ENCODE peak calls at places on chromosomes 13 and 19, in eight cellular contexts. One of them, this sample, is unnamed.

GRCh38 chr13:100664171-100664900 is 10.3 kb downstream of the TMTC4 start:
- DNase-seq in BJ: no peak
- DNase-seq in CD8-positive, alpha-beta T cell: no peak
- DNase-seq in GM19239: no peak
- DNase-seq in HFF-Myc: no peak
- DNase-seq in HEK293T: no peak
- DNase-seq in KG1: no peak
- DNase-seq in heart left ventricle: no peak
- DNase-seq in this sample: no peak

GRCh38 chr19:35133826-35134225 is 1.0 kb downstream of the LGI4 start:
- DNase-seq in BJ: no peak
- DNase-seq in CD8-positive, alpha-beta T cell: no peak
- DNase-seq in GM19239: no peak
- DNase-seq in HFF-Myc: no peak
- DNase-seq in HEK293T: no peak
- DNase-seq in KG1: no peak
- DNase-seq in heart left ventricle: no peak
- DNase-seq in this sample: no peak

GRCh38 chr13:89577301-89577700 is 1770.2 kb upstream of the MIR17HG start:
- DNase-seq in BJ: no peak
- DNase-seq in CD8-positive, alpha-beta T cell: no peak
- DNase-seq in GM19239: no peak
- DNase-seq in HFF-Myc: no peak
- DNase-seq in HEK293T: no peak
- DNase-seq in KG1: no peak
- DNase-seq in heart left ventricle: no peak
- DNase-seq in this sample: peak

GRCh38 chr13:28707629-28708427 is 10.9 kb downstream of the SLC46A3 start:
- DNase-seq in BJ: peak
- DNase-seq in CD8-positive, alpha-beta T cell: no peak
- DNase-seq in GM19239: no peak
- DNase-seq in HFF-Myc: peak
- DNase-seq in HEK293T: no peak
- DNase-seq in KG1: no peak
- DNase-seq in heart left ventricle: no peak
- DNase-seq in this sample: peak

GRCh38 chr19:42121666-42122069 is 10.6 kb downstream of the POU2F2 start:
- DNase-seq in BJ: peak
- DNase-seq in CD8-positive, alpha-beta T cell: peak
- DNase-seq in GM19239: peak
- DNase-seq in HFF-Myc: peak
- DNase-seq in HEK293T: no peak
- DNase-seq in KG1: peak
- DNase-seq in heart left ventricle: peak
- DNase-seq in this sample: peak

GRCh38 chr13:32415019-32415418 is 12.9 kb downstream of the N4BP2L1 start:
- DNase-seq in BJ: no peak
- DNase-seq in CD8-positive, alpha-beta T cell: no peak
- DNase-seq in GM19239: no peak
- DNase-seq in HFF-Myc: no peak
- DNase-seq in HEK293T: peak
- DNase-seq in KG1: no peak
- DNase-seq in heart left ventricle: no peak
- DNase-seq in this sample: no peak

GRCh38 chr19:10112895-10113591 is 1.6 kb downstream of the P2RY11 start:
- DNase-seq in BJ: no peak
- DNase-seq in CD8-positive, alpha-beta T cell: peak
- DNase-seq in GM19239: peak
- DNase-seq in HFF-Myc: no peak
- DNase-seq in HEK293T: peak
- DNase-seq in KG1: peak
- DNase-seq in heart left ventricle: peak
- DNase-seq in this sample: no peak

GRCh38 chr13:23990443-23990842 is 93.1 kb upstream of the C1QTNF9B start:
- DNase-seq in BJ: no peak
- DNase-seq in CD8-positive, alpha-beta T cell: no peak
- DNase-seq in GM19239: no peak
- DNase-seq in HFF-Myc: no peak
- DNase-seq in HEK293T: no peak
- DNase-seq in KG1: no peak
- DNase-seq in heart left ventricle: no peak
- DNase-seq in this sample: no peak

GRCh38 chr13:110137677-110138008 is 169.3 kb downstream of the COL4A1 start:
- DNase-seq in BJ: no peak
- DNase-seq in CD8-positive, alpha-beta T cell: no peak
- DNase-seq in GM19239: peak
- DNase-seq in HFF-Myc: no peak
- DNase-seq in HEK293T: peak
- DNase-seq in KG1: peak
- DNase-seq in heart left ventricle: no peak
- DNase-seq in this sample: no peak

GRCh38 chr19:7373862-7374261 is 25.1 kb downstream of the ARHGEF18 start:
- DNase-seq in BJ: no peak
- DNase-seq in CD8-positive, alpha-beta T cell: no peak
- DNase-seq in GM19239: no peak
- DNase-seq in HFF-Myc: no peak
- DNase-seq in HEK293T: no peak
- DNase-seq in KG1: no peak
- DNase-seq in heart left ventricle: no peak
- DNase-seq in this sample: peak

GRCh38 chr13:42017264-42017663 is 31.2 kb upstream of the DGKH start:
- DNase-seq in BJ: no peak
- DNase-seq in CD8-positive, alpha-beta T cell: no peak
- DNase-seq in GM19239: no peak
- DNase-seq in HFF-Myc: no peak
- DNase-seq in HEK293T: no peak
- DNase-seq in KG1: no peak
- DNase-seq in heart left ventricle: no peak
- DNase-seq in this sample: no peak

This sample was measured in HT1080.